ENCODE peak calls at places on chromosomes 4 and X, in four cellular contexts. D, V, I and M are unnamed samples.

GRCh38 chrX:1592128-1592862 is 891 bp downstream of the AKAP17A start:
- DNase-seq in D (no peak), V (peak; percentile 38), I (peak; percentile 52), M (peak; percentile 65)

GRCh38 chrX:56382278-56382677 is 150.1 kb downstream of the KLF8 start:
- DNase-seq in D (no peak), V (no peak), I (no peak), M (no peak)

GRCh38 chrX:125407314-125407713 is 87.6 kb downstream of the TEX13C start:
- DNase-seq in D (no peak), V (no peak), I (no peak), M (no peak)

GRCh38 chr4:154911097-154911496 is 130.0 kb downstream of the RBM46 start:
- DNase-seq in D (no peak), V (no peak), I (no peak), M (no peak)

GRCh38 chr4:132076829-132077228 is 1072.3 kb upstream of the PCDH10 start:
- DNase-seq in D (no peak), V (no peak), I (no peak), M (no peak)

GRCh38 chr4:98448923-98449322 is 187.7 kb downstream of the RAP1GDS1 start:
- DNase-seq in D (no peak), V (peak; percentile 33), I (no peak), M (no peak)

GRCh38 chr4:109432676-109433075 is 939 bp upstream of the SEC24B start:
- DNase-seq in D (no peak), V (no peak), I (peak; percentile 57), M (no peak)

GRCh38 chrX:40415675-40416074 is 165.1 kb upstream of the ATP6AP2 start:
- DNase-seq in D (no peak), V (no peak), I (no peak), M (no peak)

GRCh38 chr4:16269742-16270522 is 43.7 kb upstream of the TAPT1 start:
- DNase-seq in D (no peak), V (no peak), I (no peak), M (no peak)

GRCh38 chrX:144801786-144802185 is 445.5 kb upstream of the SPANXN1 start:
- DNase-seq in D (no peak), V (no peak), I (no peak), M (no peak)

GRCh38 chrX:76555816-76556215 is 128.3 kb downstream of the MAGEE1 start:
- DNase-seq in D (no peak), V (no peak), I (peak; percentile 19), M (no peak)

GRCh38 chr4:118942465-118942864 is 53.8 kb downstream of the SYNPO2 start:
- DNase-seq in D (no peak), V (no peak), I (no peak), M (no peak)

GRCh38 chr4:6502147-6502546 is 29.7 kb upstream of the PPP2R2C start:
- DNase-seq in D (no peak), V (no peak), I (no peak), M (no peak)

GRCh38 chrX:149314031-149314430 is 191.1 kb downstream of the IDS start:
- DNase-seq in D (no peak), V (no peak), I (no peak), M (no peak)

GRCh38 chr4:187128226-187128625 is 404.6 kb upstream of the FAT1 start:
- DNase-seq in D (no peak), V (no peak), I (no peak), M (no peak)

GRCh38 chrX:49309401-49309981 is 6.0 kb downstream of the GAGE10 start:
- DNase-seq in D (no peak), V (no peak), I (peak; percentile 10), M (no peak)

GRCh38 chr4:36244257-36245084 is at the start of gene ARAP2:
- DNase-seq in D (no peak), V (peak; percentile 67), I (no peak), M (peak; percentile 71)

GRCh38 chrX:25536307-25536970 is 520.7 kb upstream of the ARX start:
- DNase-seq in D (no peak), V (no peak), I (no peak), M (no peak)

GRCh38 chr4:55345980-55346850 is at the start of gene SRD5A3:
- DNase-seq in D (peak; percentile 70), V (peak; percentile 90), I (peak; percentile 85), M (peak; percentile 90)

GRCh38 chr4:163166041-163166579 is 580 bp downstream of the NAF1 start:
- DNase-seq in D (peak; percentile 14), V (peak; percentile 47), I (peak; percentile 73), M (peak; percentile 64)

GRCh38 chr4:60865238-60865637 is 334.9 kb upstream of the ADGRL3 start:
- DNase-seq in D (no peak), V (no peak), I (no peak), M (no peak)
- TF ChIP-seq POLR2A in D (no peak), V (no peak), I (no peak), M (no peak)

GRCh38 chrX:12885508-12885907 is 18.6 kb downstream of the TLR7 start:
- DNase-seq in D (no peak), V (no peak), I (no peak), M (no peak)
- TF ChIP-seq CTCF in D (no peak), V (no peak), I (no peak), M (no peak)

GRCh38 chr4:7966281-7967062 is 26.8 kb upstream of the AFAP1 start:
- DNase-seq in D (no peak), V (no peak), I (no peak), M (no peak)
- H3K4me3 ChIP-seq in D (no peak overlapping the region), V (no peak overlapping the region), I (no peak overlapping the region), M (no peak overlapping the region)

GRCh38 chr4:2515835-2516550 is 20.5 kb upstream of the FAM193A start:
- DNase-seq in D (peak; percentile 26), V (no peak), I (no peak), M (peak; percentile 38)
- TF ChIP-seq POLR2A in D (no peak), V (no peak), I (no peak), M (no peak)

GRCh38 chr4:152536545-152537182 is 772 bp upstream of the FBXW7 start:
- DNase-seq in D (no peak), V (peak; percentile 69), I (no peak), M (no peak)
- TF ChIP-seq CTCF in D (no peak), V (no peak), I (no peak), M (no peak)

GRCh38 chrX:131073607-131074006 is 15.5 kb downstream of the ARHGAP36 start:
- DNase-seq in D (no peak), V (no peak), I (no peak), M (no peak)

GRCh38 chrX:131067216-131067615 is 9.1 kb downstream of the ARHGAP36 start:
- DNase-seq in D (no peak), V (no peak), I (no peak), M (no peak)

GRCh38 chrX:131067846-131068745 is 9.9 kb downstream of the ARHGAP36 start:
- DNase-seq in D (no peak), V (no peak), I (no peak), M (no peak)

GRCh38 chrX:131068945-131069719 is 11.0 kb downstream of the ARHGAP36 start:
- DNase-seq in D (no peak), V (no peak), I (peak; percentile 6), M (no peak)

DNA sequence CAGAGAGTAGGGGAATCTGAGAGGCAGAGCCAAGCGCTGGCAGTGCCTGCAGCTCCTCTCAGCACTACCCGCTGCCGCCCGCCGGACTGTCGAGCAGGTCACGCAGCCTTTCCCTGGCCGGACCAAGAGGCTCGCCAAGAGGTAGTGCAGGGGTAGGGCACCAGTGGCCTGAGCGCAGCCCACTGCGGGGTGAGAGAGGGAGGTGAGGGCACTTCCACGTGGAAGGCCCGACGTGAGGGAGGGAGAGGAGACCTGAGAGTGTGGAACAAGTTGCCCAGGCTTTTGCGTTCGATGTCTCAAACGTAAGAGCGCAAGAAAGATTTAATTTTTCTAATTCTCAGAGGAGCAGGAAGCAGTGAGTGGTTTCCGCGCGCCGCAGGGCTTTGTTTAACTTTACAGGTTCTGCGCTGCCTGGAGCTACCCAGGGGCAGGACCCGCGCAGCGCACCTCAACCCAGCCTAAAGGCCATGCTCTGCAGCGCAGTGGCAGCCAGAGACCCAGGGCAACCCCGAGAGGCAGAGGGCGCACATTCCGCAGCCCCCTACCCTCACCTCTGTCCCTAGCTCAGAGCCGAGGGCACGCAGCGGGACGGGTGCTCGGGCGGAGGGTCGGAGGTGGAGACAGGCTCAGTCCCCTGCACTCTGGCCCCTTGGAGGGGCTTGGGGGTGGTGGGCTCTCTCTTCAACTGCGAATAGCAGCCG is 14.9 kb downstream of the ARHGAP36 start:
- DNase-seq in D (no peak), V (no peak), I (no peak), M (no peak)
- H3K4me3 ChIP-seq in D (no peak overlapping the region), V (no peak overlapping the region), I (no peak overlapping the region), M (no peak overlapping the region)